ENCODE peak calls at places on chromosomes 12 and 14, in four cellular contexts. D is neural progenitor cell, N is AG04450, G is HCT116. R is an unnamed sample.

GRCh38 chr12:67434653-67435375 is 165.7 kb downstream of the CAND1 start:
- DNase-seq in D (no peak), N (peak), G (no peak), R (peak)

GRCh38 chr12:92421701-92422100 is 276.1 kb upstream of the BTG1 start:
- DNase-seq in N (no peak), G (no peak), D (no peak), R (peak)

GRCh38 chr14:101711041-101711861 is 50.3 kb upstream of the PPP2R5C start:
- DNase-seq in G (no peak), N (no peak), D (no peak), R (no peak)

GRCh38 chr12:101209319-101210302 is at the start of gene SLC5A8:
- DNase-seq in D (peak), N (no peak), G (no peak), R (no peak)

GRCh38 chr12:7787574-7788315 is 1.5 kb upstream of the NANOG start:
- DNase-seq in D (peak), N (no peak), G (no peak), R (no peak)

GRCh38 chr12:89648211-89648930 is 60.3 kb downstream of the ATP2B1 start:
- DNase-seq in G (no peak), N (no peak), D (peak), R (peak)

GRCh38 chr14:100871234-100872186 is 32.0 kb downstream of the RTL1 start:
- DNase-seq in N (no peak), D (no peak), G (peak), R (peak)

GRCh38 chr12:76698316-76698715 is 65.6 kb upstream of the ZDHHC17 start:
- DNase-seq in D (no peak), G (no peak), N (no peak), R (no peak)

GRCh38 chr14:99503848-99504453 is 22.7 kb downstream of the CCNK start:
- DNase-seq in D (no peak), N (no peak), G (no peak), R (no peak)

GRCh38 chr14:95562892-95563685 is 28.2 kb downstream of the GLRX5 start:
- DNase-seq in G (no peak), D (no peak), N (no peak), R (peak)

GRCh38 chr14:21043387-21044105 is 1.4 kb downstream of the RNASE7 start:
- DNase-seq in D (no peak), G (no peak), N (no peak), R (no peak)

GRCh38 chr14:52583544-52583943 is 30.9 kb downstream of the GPR137C start:
- DNase-seq in D (no peak), N (no peak), G (no peak), R (no peak)

GRCh38 chr14:48027115-48027514 is 351.7 kb upstream of the MDGA2 start:
- DNase-seq in N (no peak), G (no peak), D (no peak), R (no peak)

GRCh38 chr14:68791078-68791983 is 1.5 kb downstream of the ZFP36L1 start:
- DNase-seq in N (no peak), G (no peak), D (peak), R (no peak)

GRCh38 chr12:106841471-106842302 is 67.2 kb downstream of the RIC8B start:
- DNase-seq in N (no peak), D (peak), G (peak), R (peak)

GRCh38 chr12:103884316-103884715 is 43.3 kb upstream of the NT5DC3 start:
- DNase-seq in G (no peak), N (peak), D (peak), R (peak)

GRCh38 chr12:92338671-92339070 is 193.0 kb upstream of the BTG1 start:
- DNase-seq in D (no peak), N (no peak), G (no peak), R (no peak)

GRCh38 chr12:99824900-99825562 is 159.7 kb downstream of the ANKS1B start:
- DNase-seq in G (no peak), D (no peak), N (no peak), R (no peak)

GRCh38 chr12:75437564-75437963 is 43.0 kb upstream of the GLIPR1 start:
- DNase-seq in D (no peak), N (no peak), G (no peak), R (peak)

GRCh38 chr14:91250912-91251311 is 6.4 kb upstream of the GPR68 start:
- DNase-seq in N (no peak), G (no peak), D (no peak), R (no peak)

GRCh38 chr12:108884116-108885012 is 4.5 kb downstream of the DAO start:
- DNase-seq in G (peak), N (no peak), D (peak), R (peak)

GRCh38 chr12:78863482-78864427 is 819 bp upstream of the SYT1 start:
- DNase-seq in N (no peak), D (peak), G (no peak), R (peak)

GRCh38 chr14:74965770-74966153 is 10.4 kb upstream of the PGF start:
- DNase-seq in D (no peak), G (no peak), N (no peak), R (no peak)

GRCh38 chr12:86256169-86256568 is at the start of gene MGAT4C:
- DNase-seq in G (no peak), D (peak), N (no peak), R (no peak)

GRCh38 chr14:24952851-24953666 is 96.9 kb downstream of the STXBP6 start:
- DNase-seq in G (no peak), D (peak), N (no peak), R (no peak)

GRCh38 chr14:103401223-103402214 is 16.3 kb downstream of the MARK3 start:
- DNase-seq in D (peak), G (no peak), N (peak), R (peak)

GRCh38 chr12:28603801-28604200 is 413.5 kb downstream of the CCDC91 start:
- DNase-seq in D (no peak), N (no peak), G (no peak), R (no peak)

GRCh38 chr12:24875014-24875413 is 73.9 kb downstream of the BCAT1 start:
- DNase-seq in G (no peak), N (no peak), D (no peak), R (no peak)

GRCh38 chr14:98840076-98840475 is 431.9 kb downstream of the BCL11B start:
- DNase-seq in D (no peak), N (no peak), G (no peak), R (no peak)

GRCh38 chr14:106789318-106789717 is 1262.9 kb downstream of the TMEM121 start:
- DNase-seq in N (no peak), D (no peak), G (no peak), R (no peak)

GRCh38 chr14:70442750-70443149 is 9.2 kb upstream of the ADAM21 start:
- DNase-seq in D (no peak), N (no peak), G (peak), R (no peak)

GRCh38 chr12:132178314-132178713 is 34.1 kb downstream of the NOC4L start:
- DNase-seq in N (no peak), D (no peak), G (no peak), R (no peak)

GRCh38 chr12:131882804-131883520 is 11.5 kb upstream of the ULK1 start:
- DNase-seq in G (no peak), D (no peak), N (no peak), R (no peak)

GRCh38 chr12:110778801-110779577 is 36.3 kb upstream of the PPP1CC start:
- DNase-seq in G (no peak), D (no peak), N (no peak), R (no peak)

GRCh38 chr12:28958553-28959195 is 190.4 kb upstream of the FAR2 start:
- DNase-seq in G (no peak), D (no peak), N (no peak), R (peak)

GRCh38 chr12:115923851-115924250 is 353.6 kb downstream of the MED13L start:
- DNase-seq in G (no peak), N (no peak), D (no peak), R (no peak)

GRCh38 chr12:112261559-112261958 is 120.7 kb downstream of the HECTD4 start:
- DNase-seq in D (peak), N (no peak), G (peak), R (no peak)

GRCh38 chr12:49369723-49370145 is 2.5 kb downstream of the SPATS2 start:
- DNase-seq in D (peak), G (no peak), N (no peak), R (no peak)

GRCh38 chr12:52543985-52544888 is 8.7 kb downstream of the KRT71 start:
- DNase-seq in G (no peak), N (no peak), D (peak), R (no peak)
- TF ChIP-seq CTCF in G (no peak), N (no peak), D (no peak), R (no peak)

DNA sequence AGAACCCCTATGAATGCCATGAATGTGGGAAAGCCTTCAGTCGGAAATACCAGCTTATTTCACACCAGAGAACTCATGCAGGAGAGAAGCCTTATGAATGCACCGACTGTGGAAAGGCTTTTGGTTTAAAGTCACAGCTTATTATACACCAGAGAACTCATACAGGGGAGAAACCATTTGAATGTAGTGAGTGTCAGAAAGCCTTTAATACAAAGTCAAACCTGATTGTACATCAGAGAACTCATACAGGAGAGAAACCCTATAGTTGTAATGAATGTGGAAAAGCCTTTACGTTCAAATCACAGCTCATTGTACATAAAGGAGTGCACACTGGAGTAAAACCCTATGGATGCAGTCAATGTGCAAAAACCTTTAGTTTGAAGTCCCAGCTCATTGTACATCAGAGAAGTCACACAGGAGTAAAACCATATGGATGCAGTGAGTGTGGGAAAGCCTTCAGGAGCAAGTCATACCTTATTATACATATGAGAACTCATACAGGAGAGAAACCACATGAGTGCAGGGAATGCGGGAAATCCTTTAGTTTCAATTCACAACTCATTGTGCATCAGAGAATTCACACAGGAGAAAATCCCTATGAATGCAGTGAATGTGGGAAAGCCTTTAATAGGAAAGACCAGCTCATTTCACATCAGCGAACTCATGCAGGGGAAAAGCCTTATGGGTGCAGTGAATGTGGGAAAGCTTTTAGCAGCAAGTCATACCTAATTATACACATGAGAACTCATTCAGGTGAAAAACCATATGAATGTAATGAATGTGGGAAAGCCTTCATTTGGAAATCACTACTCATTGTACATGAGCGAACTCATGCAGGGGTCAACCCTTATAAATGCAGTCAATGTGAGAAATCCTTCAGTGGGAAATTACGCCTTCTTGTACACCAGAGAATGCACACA is 22.3 kb downstream of the ZNF268 start:
- DNase-seq in N (no peak), D (no peak), G (no peak), R (no peak)
- H3K4me3 ChIP-seq in N (no peak), D (peak), G (no peak), R (no peak)

GRCh38 chr12:4117386-4118016 is 156.1 kb upstream of the CCND2 start:
- DNase-seq in D (no peak), N (no peak), G (no peak), R (no peak)

GRCh38 chr12:4116251-4117111 is 157.1 kb upstream of the CCND2 start:
- DNase-seq in G (no peak), D (peak), N (peak), R (peak)

GRCh38 chr12:4114986-4115385 is 158.6 kb upstream of the CCND2 start:
- DNase-seq in N (no peak), G (no peak), D (no peak), R (no peak)

GRCh38 chr12:4118017-4118510 is 155.5 kb upstream of the CCND2 start:
- DNase-seq in G (no peak), N (peak), D (no peak), R (peak)

GRCh38 chr12:4115570-4115969 is 158.0 kb upstream of the CCND2 start:
- DNase-seq in N (no peak), D (peak), G (no peak), R (no peak)
- H3K27ac ChIP-seq in N (no peak), D (no peak), G (no peak), R (no peak)

GRCh38 chr12:124751654-124752355 is 111.9 kb downstream of the SCARB1 start:
- DNase-seq in N (no peak), G (no peak), D (no peak), R (no peak)

GRCh38 chr12:124750149-124750656 is 113.5 kb downstream of the SCARB1 start:
- DNase-seq in G (no peak), D (no peak), N (no peak), R (no peak)

GRCh38 chr12:124749725-124750124 is 113.9 kb downstream of the SCARB1 start:
- DNase-seq in D (no peak), N (no peak), G (no peak), R (no peak)

GRCh38 chr12:124752437-124753229 is 111.0 kb downstream of the SCARB1 start:
- DNase-seq in N (no peak), D (no peak), G (no peak), R (no peak)

GRCh38 chr12:124750787-124751471 is 112.7 kb downstream of the SCARB1 start:
- DNase-seq in D (peak), N (no peak), G (no peak), R (no peak)
- TF ChIP-seq CTCF in D (peak), N (peak), G (peak), R (peak)

GRCh38 chr14:85217412-85217811 is 312.5 kb upstream of the FLRT2 start:
- DNase-seq in N (peak), G (no peak), D (peak), R (peak)

GRCh38 chr14:85218982-85219381 is 311.0 kb upstream of the FLRT2 start:
- DNase-seq in N (no peak), G (no peak), D (no peak), R (no peak)

GRCh38 chr14:85214471-85214870 is 315.5 kb upstream of the FLRT2 start:
- DNase-seq in G (no peak), N (no peak), D (no peak), R (peak)
- H3K4me3 ChIP-seq in G (no peak), N (no peak), D (no peak), R (no peak)

GRCh38 chr12:46224401-46224800 is 44.4 kb downstream of the SLC38A1 start:
- DNase-seq in G (no peak), N (no peak), D (no peak), R (no peak)
- H3K27ac ChIP-seq in G (no peak), N (no peak), D (no peak), R (no peak)

DNA sequence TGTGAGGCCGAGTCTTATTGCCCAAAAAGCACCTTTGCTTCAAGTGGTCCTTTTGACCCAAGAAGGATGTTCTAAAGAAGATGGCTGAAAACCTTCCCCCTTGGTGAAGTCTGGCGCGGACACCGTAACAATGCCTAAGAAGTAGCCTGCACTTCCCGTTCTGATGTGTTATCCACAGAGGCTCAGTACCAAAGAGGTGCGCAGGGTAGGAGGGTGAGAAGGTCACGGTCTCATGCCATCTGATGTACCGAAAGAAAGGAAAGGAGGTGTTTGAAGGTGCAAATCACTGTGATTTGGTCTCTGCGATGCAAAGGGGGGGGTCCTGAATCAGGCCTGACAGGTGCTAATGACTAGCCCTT is 9.9 kb downstream of the PEBP1 start:
- DNase-seq in N (no peak), D (no peak), G (no peak), R (no peak)
- TF ChIP-seq CTCF in N (no peak), D (no peak), G (no peak), R (no peak)

R was measured in brain microvascular endothelial cell.